ENCODE peak calls at places on chromosomes 5 and 9, in four cellular contexts. J, U, G and K are unnamed samples.

GRCh38 chr9:112094948-112095779 is 79.9 kb downstream of the SUSD1 start:
- DNase-seq in G (no peak), U (no peak), J (no peak), K (no peak)

GRCh38 chr9:125332527-125332926 is 70.9 kb downstream of the GAPVD1 start:
- DNase-seq in J (peak; percentile 7), G (no peak), U (peak; percentile 61), K (no peak)

GRCh38 chr5:137182576-137182975 is 316.6 kb downstream of the SPOCK1 start:
- DNase-seq in J (no peak), U (no peak), G (no peak), K (no peak)

GRCh38 chr9:136741885-136742568 is 713 bp downstream of the LCN10 start:
- DNase-seq in G (no peak), J (no peak), U (peak; percentile 64), K (no peak)

GRCh38 chr9:94507531-94508258 is 47.2 kb upstream of the PCAT7 start:
- DNase-seq in J (no peak), U (no peak), G (no peak), K (no peak)

GRCh38 chr9:36119476-36119875 is 17.1 kb upstream of the GLIPR2 start:
- DNase-seq in U (no peak), G (no peak), J (no peak), K (no peak)

GRCh38 chr5:123809594-123810172 is 297.7 kb downstream of the CSNK1G3 start:
- DNase-seq in U (no peak), J (no peak), G (no peak), K (no peak)

GRCh38 chr9:112867275-112867991 is 23.2 kb downstream of the SLC46A2 start:
- DNase-seq in J (peak; percentile 29), U (peak; percentile 53), G (peak; percentile 69), K (peak; percentile 87)

GRCh38 chr9:98045234-98046160 is 11.0 kb upstream of the NANS start:
- DNase-seq in G (no peak), J (no peak), U (peak; percentile 47), K (no peak)